ENCODE peak calls at places on chromosomes 11 and 22, in four cellular contexts. O is T-cell; K is stimulated activated naive CD8-positive, alpha-beta T cell treated with anti-CD3 and anti-CD28 coated beads, Interleukin-15, Interleukin-2, amounts not matched to agents 100 U/mL and 50 U/mL, for 24 hours; I is Caco-2. X is an unnamed sample.

GRCh38 chr22:34105461-34106062 is 185.3 kb upstream of the LARGE1 start:
- DNase-seq in I (no peak), K (peak), O (no peak), X (peak)

GRCh38 chr22:18985761-18986160 is 49.7 kb upstream of the PRODH start:
- DNase-seq in O (no peak), I (no peak), K (no peak), X (no peak)

GRCh38 chr22:18033204-18033998 is 9.0 kb upstream of the MICAL3 start:
- DNase-seq in K (no peak), I (no peak), O (no peak), X (no peak)

GRCh38 chr22:25838960-25839741 is 97.2 kb downstream of the MYO18B start:
- DNase-seq in I (no peak), O (no peak), K (no peak), X (no peak)

GRCh38 chr11:28619870-28620540 is 511.8 kb downstream of the METTL15 start:
- DNase-seq in K (no peak), I (no peak), O (no peak), X (no peak)

GRCh38 chr22:37442537-37442936 is 15.3 kb upstream of the ELFN2 start:
- DNase-seq in I (no peak), K (no peak), O (no peak), X (no peak)

GRCh38 chr11:125256471-125257010 is 92.0 kb downstream of the PKNOX2 start:
- DNase-seq in I (no peak), K (no peak), O (no peak), X (no peak)

GRCh38 chr11:7534030-7534378 is 20.2 kb downstream of the PPFIBP2 start:
- DNase-seq in K (no peak), O (no peak), I (no peak), X (no peak)

GRCh38 chr11:44304091-44305084 is 5.6 kb downstream of the ALX4 start:
- DNase-seq in O (no peak), K (no peak), I (no peak), X (no peak)

GRCh38 chr11:17699157-17700114 is 19.9 kb upstream of the MYOD1 start:
- DNase-seq in I (no peak), O (no peak), K (no peak), X (no peak)

GRCh38 chr11:5366856-5367255 is 15.5 kb downstream of the OR51B6 start:
- DNase-seq in O (no peak), I (no peak), K (no peak), X (no peak)

GRCh38 chr11:32081129-32081641 is 9.7 kb upstream of the RCN1 start:
- DNase-seq in I (no peak), K (no peak), O (no peak), X (no peak)

GRCh38 chr22:39136317-39136716 is 16.2 kb downstream of the CBX7 start:
- DNase-seq in I (no peak), K (no peak), O (no peak), X (no peak)

GRCh38 chr22:48065852-48066251 is 1303.4 kb downstream of the TBC1D22A start:
- DNase-seq in K (no peak), I (no peak), O (no peak), X (no peak)

GRCh38 chr22:21082248-21082647 is 36.5 kb downstream of the LRRC74B start:
- DNase-seq in O (no peak), I (no peak), K (no peak), X (no peak)

GRCh38 chr22:41530612-41531421 is 13.5 kb downstream of the POLR3H start:
- DNase-seq in K (no peak), O (no peak), I (no peak), X (no peak)

GRCh38 chr11:121372671-121373429 is 79.3 kb upstream of the SORL1 start:
- DNase-seq in K (no peak), O (no peak), I (no peak), X (no peak)

GRCh38 chr22:31586137-31586920 is 75.7 kb downstream of the PISD start:
- DNase-seq in I (no peak), O (no peak), K (no peak), X (no peak)

GRCh38 chr11:100719809-100720221 is 32.7 kb downstream of the ARHGAP42 start:
- DNase-seq in K (no peak), I (no peak), O (no peak), X (no peak)

GRCh38 chr11:62558669-62559068 is 12.1 kb upstream of the AHNAK start:
- DNase-seq in K (no peak), I (no peak), O (no peak), X (no peak)

GRCh38 chr11:6991227-6991626 is 28.9 kb downstream of the ZNF214 start:
- DNase-seq in I (no peak), O (no peak), K (no peak), X (no peak)

GRCh38 chr11:118206612-118207031 is 18.2 kb downstream of the JAML start:
- DNase-seq in I (no peak), K (no peak), O (no peak), X (no peak)

GRCh38 chr11:90698238-90698637 is 475.4 kb upstream of the CHORDC1 start:
- DNase-seq in K (no peak), O (no peak), I (no peak), X (no peak)

GRCh38 chr11:61833926-61834277 is 5.8 kb downstream of the FADS2 start:
- DNase-seq in O (no peak), K (no peak), I (no peak), X (no peak)

GRCh38 chr11:125777309-125777708 is 1.3 kb downstream of the PATE2 start:
- DNase-seq in I (no peak), K (no peak), O (no peak), X (no peak)

GRCh38 chr11:30196400-30197206 is 34.2 kb upstream of the FSHB start:
- DNase-seq in O (peak), I (peak), K (peak), X (peak)

GRCh38 chr11:130947058-130947457 is 30.8 kb upstream of the SNX19 start:
- DNase-seq in O (no peak), I (no peak), K (no peak), X (no peak)

X was measured in neural crest cell.